ENCODE peak calls at places on chromosomes 7 and 10, in six cellular contexts. D is EH; K is activated effector memory CD4-positive, alpha-beta T cell treated with Interleukin-2 at 50 U/mL for 16 hours; F is EL; Z is substantia nigra; P is left ventricle myocardium inferior. W is an unnamed sample.

GRCh38 chr10:17375936-17376584 is 78.3 kb downstream of the ST8SIA6 start:
- DNase-seq in P (no peak), D (peak), Z (no peak), K (no peak), F (peak), W (no peak)

GRCh38 chr10:58360412-58361004 is 24.7 kb upstream of the TFAM start:
- DNase-seq in D (peak), K (no peak), P (no peak), F (peak), Z (no peak), W (no peak)

GRCh38 chr7:114889646-114890285 is 32.1 kb upstream of the MDFIC start:
- DNase-seq in Z (no peak), D (peak), K (no peak), F (peak), P (no peak), W (no peak)

GRCh38 chr10:499991-500390 is 189.5 kb downstream of the DIP2C start:
- DNase-seq in D (no peak), F (no peak), Z (no peak), P (no peak), K (no peak), W (no peak)

GRCh38 chr7:121369462-121369861 is 26.6 kb downstream of the FAM3C start:
- DNase-seq in Z (no peak), D (peak), P (no peak), K (no peak), F (peak), W (no peak)

GRCh38 chr7:77266162-77266807 is 66.7 kb upstream of the FGL2 start:
- DNase-seq in F (no peak), D (no peak), Z (no peak), P (no peak), K (no peak), W (no peak)

GRCh38 chr10:18571780-18572179 is 79.6 kb downstream of the NSUN6 start:
- DNase-seq in F (no peak), K (no peak), Z (no peak), D (no peak), P (no peak), W (no peak)

GRCh38 chr10:76234827-76235226 is 803.4 kb downstream of the LRMDA start:
- DNase-seq in D (no peak), P (no peak), K (no peak), Z (no peak), F (no peak), W (no peak)

GRCh38 chr7:20238754-20239324 is 21.7 kb upstream of the MACC1 start:
- DNase-seq in Z (no peak), F (no peak), K (no peak), P (no peak), D (no peak), W (no peak)

GRCh38 chr7:55308186-55308929 is 56.8 kb upstream of the LANCL2 start:
- DNase-seq in P (no peak), F (peak), K (no peak), D (peak), Z (no peak), W (no peak)

GRCh38 chr7:155213385-155213784 is 84.3 kb upstream of the INSIG1 start:
- DNase-seq in Z (no peak), P (no peak), D (peak), F (no peak), K (no peak), W (no peak)

GRCh38 chr7:151302531-151302930 is 39.1 kb upstream of the NUB1 start:
- DNase-seq in F (no peak), P (no peak), K (no peak), Z (no peak), D (no peak), W (no peak)

GRCh38 chr10:45491061-45491460 is 117.0 kb downstream of the ALOX5 start:
- DNase-seq in F (no peak), Z (no peak), D (no peak), K (no peak), P (no peak), W (no peak)

GRCh38 chr7:140672382-140673062 is at the start of gene ADCK2:
- DNase-seq in F (peak), K (peak), P (peak), Z (peak), D (peak), W (peak)

GRCh38 chr7:73560035-73560835 is 2.7 kb upstream of the BCL7B start:
- DNase-seq in D (peak), P (no peak), K (no peak), Z (no peak), F (peak), W (no peak)

GRCh38 chr7:100044719-100045118 is 4.9 kb upstream of the ZSCAN21 start:
- DNase-seq in P (no peak), D (no peak), F (no peak), K (no peak), Z (no peak), W (no peak)